ENCODE peak calls at places on chromosome 3, in seven cellular contexts. S is PC-9; V is cardiac muscle cell; N is choroid plexus epithelial cell; O is EL; C is stimulated activated CD4-positive, alpha-beta T cell treated with anti-CD3 and anti-CD28 coated beads, Interleukin-1b, Interleukin-23, amount 100 ng/mL, for 4 hours; M is activated CD4-positive, alpha-beta T cell treated with anti-CD3 and anti-CD28 coated beads for 1 hour. H is an unnamed sample.

GRCh38 chr3:22288756-22289155 is 537.7 kb upstream of the ZNF385D start:
- DNase-seq in V (no peak), O (no peak), M (no peak), S (no peak), N (no peak), C (no peak), H (no peak)

GRCh38 chr3:180749322-180749721 is 70.0 kb upstream of the CCDC39 start:
- DNase-seq in C (no peak), M (no peak), S (no peak), O (no peak), V (no peak), N (no peak), H (no peak)

GRCh38 chr3:127787071-127787490 is 35.2 kb downstream of the MGLL start:
- DNase-seq in V (no peak), S (no peak), M (no peak), C (no peak), O (no peak), N (no peak), H (no peak)

GRCh38 chr3:58164916-58165821 is 45.6 kb downstream of the DNASE1L3 start:
- DNase-seq in S (no peak), V (peak; percentile 52), M (no peak), N (peak; percentile 32), C (no peak), O (no peak), H (no peak)

GRCh38 chr3:43405888-43406636 is 119.7 kb downstream of the SNRK start:
- DNase-seq in M (no peak), C (no peak), N (peak; percentile 96), S (no peak), O (peak; percentile 25), V (no peak), H (no peak)

GRCh38 chr3:196835081-196835480 is 32.6 kb upstream of the SENP5 start:
- DNase-seq in V (no peak), S (no peak), M (no peak), O (no peak), N (no peak), C (no peak), H (peak; percentile 85)

GRCh38 chr3:184679056-184679502 is 32.8 kb downstream of the MAGEF1 start:
- DNase-seq in S (no peak), M (no peak), C (no peak), N (peak; percentile 20), O (no peak), V (peak; percentile 77), H (no peak)

GRCh38 chr3:158683216-158683975 is 10.9 kb upstream of the LXN start:
- DNase-seq in N (peak; percentile 90), O (peak; percentile 81), M (no peak), C (no peak), S (no peak), V (no peak), H (peak; percentile 13)

GRCh38 chr3:48528754-48529153 is 24.8 kb upstream of the SHISA5 start:
- DNase-seq in O (no peak), C (no peak), S (no peak), M (no peak), N (peak; percentile 27), V (no peak), H (no peak)

GRCh38 chr3:157063926-157064325 is 96.0 kb downstream of the CCNL1 start:
- DNase-seq in O (no peak), N (peak; percentile 53), C (no peak), V (no peak), S (no peak), M (no peak), H (no peak)

GRCh38 chr3:53941945-53942344 is 50.3 kb upstream of the SELENOK start:
- DNase-seq in M (no peak), C (no peak), N (no peak), V (peak; percentile 12), O (no peak), S (no peak), H (peak; percentile 41)

GRCh38 chr3:11845661-11846060 is 1.0 kb downstream of the TAMM41 start:
- DNase-seq in C (no peak), M (no peak), S (no peak), O (no peak), N (no peak), V (no peak), H (peak; percentile 38)

GRCh38 chr3:57140894-57141293 is 24.3 kb downstream of the IL17RD start:
- DNase-seq in S (no peak), O (no peak), C (no peak), N (no peak), V (no peak), M (no peak), H (no peak)

GRCh38 chr3:95172549-95172948 is 1109.7 kb downstream of the NSUN3 start:
- DNase-seq in V (no peak), S (no peak), O (no peak), N (no peak), C (no peak), M (no peak), H (peak; percentile 76)

GRCh38 chr3:79461129-79461792 is 306.5 kb downstream of the ROBO1 start:
- DNase-seq in C (no peak), M (no peak), S (no peak), O (peak; percentile 21), N (no peak), V (no peak), H (peak; percentile 49)

GRCh38 chr3:52479037-52479875 is 15.9 kb upstream of the STAB1 start:
- DNase-seq in C (no peak), O (no peak), V (no peak), N (no peak), M (no peak), S (no peak), H (no peak)

GRCh38 chr3:185572183-185572582 is 13.9 kb upstream of the SENP2 start:
- DNase-seq in C (no peak), N (no peak), V (peak; percentile 62), O (no peak), M (no peak), S (no peak), H (no peak)

H was measured in kidney tubule cell.